ENCODE peak calls at places on chromosomes 7 and 10, in six cellular contexts. Y is cardiac muscle cell, F is GM12878, M is upper lobe of right lung, X is GM12864, C is AG09309. B is an unnamed sample.

GRCh38 chr7:17041324-17041723 is 159.5 kb upstream of the AGR3 start:
- DNase-seq in Y (no peak), F (no peak), M (no peak), X (no peak), C (peak), B (peak)

GRCh38 chr7:6121141-6121540 is 90.0 kb downstream of the ANKRD61 start:
- DNase-seq in Y (no peak), F (no peak), M (no peak), X (no peak), C (no peak), B (peak)

GRCh38 chr7:115600196-115600595 is 430.4 kb downstream of the TFEC start:
- DNase-seq in Y (no peak), F (no peak), M (no peak), X (no peak), C (no peak), B (no peak)

GRCh38 chr7:34160261-34160752 is 255.0 kb downstream of the BMPER start:
- DNase-seq in Y (no peak), F (no peak), M (no peak), X (no peak), C (peak), B (peak)

GRCh38 chr10:103069453-103070331 is 123.4 kb downstream of the NT5C2 start:
- DNase-seq in Y (peak), F (peak), M (peak), X (peak), C (peak), B (peak)

GRCh38 chr7:38461887-38462286 is 169.3 kb downstream of the AMPH start:
- DNase-seq in Y (no peak), F (no peak), M (no peak), X (no peak), C (no peak), B (no peak)

GRCh38 chr7:21364838-21365267 is 63.0 kb upstream of the SP4 start:
- DNase-seq in Y (no peak), F (no peak), M (no peak), X (no peak), C (no peak), B (no peak)

GRCh38 chr10:5285186-5285585 is 79.6 kb upstream of the UCN3 start:
- DNase-seq in Y (no peak), F (no peak), M (no peak), X (no peak), C (no peak), B (no peak)

DNA sequence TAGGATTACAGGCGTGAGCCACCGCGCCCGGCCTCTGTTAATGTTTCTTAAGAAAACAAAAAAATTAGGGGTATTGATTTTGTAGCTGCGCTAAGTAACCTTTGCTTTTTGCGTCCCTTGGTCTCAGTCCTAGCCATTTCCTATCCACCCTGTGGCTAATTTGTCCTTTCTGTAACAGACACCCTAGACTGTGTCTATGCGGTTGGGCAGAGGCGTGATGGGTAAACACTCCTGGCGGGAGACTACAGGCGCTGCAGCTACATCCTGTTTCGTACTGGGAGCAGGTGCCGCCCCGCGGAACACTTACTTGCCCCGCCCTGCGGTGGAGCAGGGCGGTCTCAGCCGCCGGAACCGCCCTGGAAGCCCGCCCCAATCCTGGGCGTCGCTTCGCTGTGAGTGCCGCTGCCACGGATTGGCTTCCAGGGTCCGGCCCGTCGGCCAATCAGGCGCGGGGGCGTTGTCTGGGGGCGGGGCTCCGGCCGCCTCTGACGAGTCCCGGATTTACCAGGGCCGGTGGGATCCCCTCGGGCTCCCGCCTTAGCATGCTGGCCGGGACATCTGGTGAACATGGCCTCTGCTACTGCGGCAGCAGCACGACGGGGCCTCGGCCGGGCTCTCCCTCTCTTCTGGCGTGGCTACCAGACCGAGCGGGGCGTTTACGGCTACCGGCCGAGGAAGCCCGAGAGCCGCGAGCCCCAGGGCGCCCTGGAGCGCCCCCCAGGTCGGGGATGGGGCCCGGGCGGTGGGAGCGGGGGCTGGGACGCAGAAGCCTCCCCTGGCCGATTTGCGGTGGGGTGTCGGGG is at the start of gene DHTKD1:
- DNase-seq in Y (peak), F (peak), M (peak), X (peak), C (peak), B (peak)
- TF ChIP-seq CTCF in Y (peak), F (peak), M (peak), X (peak), C (peak), B (peak)

GRCh38 chr7:130486114-130486962 is 5.5 kb upstream of the MEST start:
- DNase-seq in Y (peak), F (no peak), M (peak), X (peak), C (no peak), B (no peak)
- TF ChIP-seq CTCF in Y (peak), F (peak), M (peak), X (peak), C (peak), B (peak)

DNA sequence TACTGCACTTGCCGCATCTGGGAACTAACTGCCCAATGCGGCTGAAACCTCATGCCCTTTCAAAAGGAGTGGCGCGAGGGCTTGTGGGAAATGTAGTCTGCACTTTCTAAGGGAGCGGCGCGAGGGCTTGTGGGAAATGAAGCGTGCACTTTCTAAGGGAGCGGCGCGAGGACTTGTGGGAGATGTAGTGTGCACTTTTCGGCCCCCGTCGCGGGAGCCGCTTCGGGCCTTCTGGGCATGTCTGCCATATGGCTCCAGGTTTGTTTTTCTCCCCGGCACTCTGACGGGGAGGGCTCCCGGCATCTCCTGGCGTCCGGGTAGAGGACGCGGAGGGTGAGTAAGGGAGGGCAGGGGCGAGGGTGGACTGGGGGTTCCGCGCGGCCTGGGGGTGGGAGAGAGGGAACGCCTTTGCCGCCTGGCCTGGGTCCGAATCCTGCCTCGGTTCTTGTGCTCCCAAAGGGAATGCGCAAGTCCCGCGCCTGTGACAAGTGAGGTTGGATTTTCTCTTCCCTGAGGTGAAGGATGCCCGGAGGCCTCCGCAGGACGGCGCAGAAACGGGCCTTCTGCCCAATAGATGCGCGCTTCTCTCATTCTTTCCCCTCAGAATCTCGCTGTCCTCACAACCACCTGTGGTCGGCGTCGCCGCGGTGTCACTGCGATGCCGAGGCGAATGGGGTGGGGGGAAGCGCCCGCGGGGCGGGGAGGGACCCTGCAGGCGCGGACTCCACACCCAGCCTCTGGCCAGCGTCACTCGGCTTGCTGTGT is at the start of gene ZNF37A:
- DNase-seq in Y (peak), F (peak), M (peak), X (peak), C (peak), B (peak)
- TF ChIP-seq CTCF in Y (no peak), F (no peak), M (no peak), X (no peak), C (no peak), B (no peak)

GRCh38 chr7:132705146-132705545 is 128.9 kb upstream of the PLXNA4 start:
- DNase-seq in Y (no peak), F (no peak), M (no peak), X (no peak), C (no peak), B (no peak)

GRCh38 chr7:132713893-132714292 is 137.6 kb upstream of the PLXNA4 start:
- DNase-seq in Y (no peak), F (no peak), M (no peak), X (no peak), C (no peak), B (no peak)

GRCh38 chr7:132708501-132708900 is 132.2 kb upstream of the PLXNA4 start:
- DNase-seq in Y (no peak), F (no peak), M (no peak), X (no peak), C (no peak), B (no peak)

DNA sequence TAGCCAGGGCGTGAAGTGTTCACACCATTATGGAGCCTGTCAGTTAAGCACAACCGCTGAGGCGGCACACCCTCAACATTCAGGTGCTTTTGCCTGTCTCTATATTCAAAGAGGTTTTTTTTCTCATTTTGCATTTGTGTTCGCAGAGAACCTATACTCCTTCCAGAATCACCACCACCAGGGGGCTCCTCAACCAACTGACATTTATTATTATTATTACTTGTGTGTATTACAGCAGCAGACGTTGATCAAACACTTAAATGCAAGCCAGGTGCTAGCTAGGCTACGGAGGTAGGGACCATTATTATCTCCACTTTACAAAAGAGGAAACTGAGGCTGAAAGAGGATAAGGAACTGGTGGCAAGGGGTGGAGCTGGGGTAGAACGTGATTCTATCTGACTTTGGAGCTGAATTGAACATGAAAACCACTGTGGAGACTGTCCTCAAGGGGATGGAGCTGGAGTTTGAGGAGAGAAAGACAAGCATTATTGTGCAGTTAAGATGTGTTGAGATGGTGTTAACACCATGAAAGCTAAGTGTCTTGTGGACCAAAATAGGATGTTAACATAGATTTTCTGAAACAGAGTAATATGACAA is 133.8 kb upstream of the PLXNA4 start:
- DNase-seq in Y (peak), F (no peak), M (no peak), X (no peak), C (no peak), B (peak)
- TF ChIP-seq CTCF in Y (peak), F (peak), M (peak), X (peak), C (peak), B (peak)

DNA sequence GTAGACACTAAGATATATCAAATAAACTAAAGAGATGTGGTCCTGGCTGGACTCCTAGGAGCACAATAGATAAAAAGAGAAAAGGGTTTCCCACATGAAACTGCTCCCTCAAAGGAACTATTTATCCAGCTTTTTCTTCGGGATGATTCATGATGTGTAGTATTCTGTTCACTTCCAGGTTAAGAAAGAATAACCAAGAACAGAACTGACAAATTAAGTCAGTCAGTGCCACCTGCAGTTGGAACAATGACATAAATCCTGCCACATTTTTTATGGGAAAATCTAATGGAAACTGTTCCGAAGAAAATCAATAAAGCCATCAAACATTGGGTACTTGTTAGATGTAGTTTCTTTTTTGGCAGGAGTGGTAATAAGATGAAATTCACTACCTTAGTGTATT is 87.1 kb downstream of the POLR1F start:
- DNase-seq in Y (no peak), F (no peak), M (no peak), X (no peak), C (no peak), B (no peak)
- TF ChIP-seq CTCF in Y (no peak), F (no peak), M (no peak), X (no peak), C (peak), B (no peak)

B was measured in HFFc6.